ENCODE peak calls at places on chromosome 16, in six cellular contexts. K, S, H, N, D and G are unnamed samples.

GRCh38 chr16:80369559-80369958 is 171.2 kb upstream of the DYNLRB2 start:
- DNase-seq in K (no peak), S (no peak), H (peak), N (no peak), D (no peak), G (peak)

GRCh38 chr16:90031931-90032663 is 12.8 kb upstream of the DBNDD1 start:
- DNase-seq in K (no peak), S (no peak), H (peak), N (no peak), D (no peak), G (no peak)

GRCh38 chr16:11526921-11527320 is 59.8 kb downstream of the LITAF start:
- DNase-seq in K (no peak), S (no peak), H (no peak), N (no peak), D (no peak), G (no peak)

GRCh38 chr16:85712841-85713240 is 24.1 kb upstream of the GINS2 start:
- DNase-seq in K (no peak), S (no peak), H (no peak), N (no peak), D (no peak), G (no peak)

GRCh38 chr16:1169285-1170075 is 16.6 kb downstream of the CACNA1H start:
- DNase-seq in K (peak), S (no peak), H (no peak), N (no peak), D (no peak), G (no peak)

GRCh38 chr16:74700206-74701040 is at the start of gene MLKL:
- DNase-seq in K (peak), S (peak), H (peak), N (peak), D (peak), G (peak)

GRCh38 chr16:57299719-57300386 is 15.4 kb upstream of the PLLP start:
- DNase-seq in K (peak), S (peak), H (peak), N (peak), D (peak), G (peak)

GRCh38 chr16:67277999-67278772 is 1.1 kb upstream of the PLEKHG4 start:
- DNase-seq in K (no peak), S (no peak), H (peak), N (no peak), D (no peak), G (no peak)

GRCh38 chr16:79482011-79482410 is 118.5 kb downstream of the MAF start:
- DNase-seq in K (no peak), S (no peak), H (no peak), N (no peak), D (no peak), G (no peak)

GRCh38 chr16:89672177-89672941 is 14.1 kb upstream of the CDK10 start:
- DNase-seq in K (no peak), S (no peak), H (no peak), N (no peak), D (no peak), G (no peak)

GRCh38 chr16:3070608-3071111 is 5.2 kb downstream of the IL32 start:
- DNase-seq in K (no peak), S (peak), H (no peak), N (no peak), D (no peak), G (no peak)

GRCh38 chr16:63466-63865 is 9.0 kb downstream of the RHBDF1 start:
- DNase-seq in K (no peak), S (no peak), H (no peak), N (no peak), D (no peak), G (no peak)

GRCh38 chr16:52123063-52123839 is 423.7 kb downstream of the TOX3 start:
- DNase-seq in K (no peak), S (no peak), H (no peak), N (no peak), D (no peak), G (no peak)

GRCh38 chr16:51839697-51840462 is 688.8 kb upstream of the SALL1 start:
- DNase-seq in K (no peak), S (no peak), H (no peak), N (no peak), D (no peak), G (no peak)

GRCh38 chr16:51449441-51449840 is 298.4 kb upstream of the SALL1 start:
- DNase-seq in K (no peak), S (no peak), H (no peak), N (no peak), D (no peak), G (no peak)

GRCh38 chr16:57987441-57988177 is 12.9 kb downstream of the ZNF319 start:
- DNase-seq in K (no peak), S (no peak), H (no peak), N (no peak), D (no peak), G (no peak)

GRCh38 chr16:15648135-15648730 is 1.8 kb upstream of the NDE1 start:
- DNase-seq in K (no peak), S (no peak), H (no peak), N (no peak), D (no peak), G (no peak)

GRCh38 chr16:24070851-24071250 is 185.3 kb upstream of the CACNG3 start:
- DNase-seq in K (no peak), S (peak), H (peak), N (peak), D (no peak), G (no peak)

GRCh38 chr16:11992594-11993524 is 16.3 kb downstream of the SNX29 start:
- DNase-seq in K (no peak), S (no peak), H (no peak), N (no peak), D (no peak), G (no peak)

GRCh38 chr16:63361032-63361624 is 1324.9 kb upstream of the CDH8 start:
- DNase-seq in K (no peak), S (peak), H (peak), N (peak), D (no peak), G (no peak)

GRCh38 chr16:62167551-62167950 is 131.3 kb upstream of the CDH8 start:
- DNase-seq in K (no peak), S (no peak), H (no peak), N (no peak), D (no peak), G (no peak)

GRCh38 chr16:50830698-50831097 is 88.8 kb downstream of the CYLD start:
- DNase-seq in K (no peak), S (no peak), H (no peak), N (no peak), D (no peak), G (no peak)

GRCh38 chr16:30737794-30738648 is 10.2 kb upstream of the PHKG2 start:
- DNase-seq in K (no peak), S (no peak), H (no peak), N (no peak), D (no peak), G (no peak)

GRCh38 chr16:15493416-15494181 is 59.2 kb downstream of the BMERB1 start:
- DNase-seq in K (no peak), S (no peak), H (no peak), N (no peak), D (no peak), G (no peak)

GRCh38 chr16:29806096-29806579 is at the start of gene MAZ:
- DNase-seq in K (no peak), S (no peak), H (peak), N (peak), D (no peak), G (peak)

GRCh38 chr16:11546522-11547485 is 39.9 kb downstream of the LITAF start:
- DNase-seq in K (no peak), S (no peak), H (peak), N (no peak), D (no peak), G (peak)

GRCh38 chr16:84718-85452 is 6.9 kb downstream of the MPG start:
- DNase-seq in K (no peak), S (peak), H (peak), N (no peak), D (peak), G (no peak)

GRCh38 chr16:49924078-49924477 is 68.2 kb upstream of the ZNF423 start:
- DNase-seq in K (no peak), S (no peak), H (no peak), N (peak), D (no peak), G (no peak)

GRCh38 chr16:6803171-6803570 is 529.5 kb upstream of the RBFOX1 start:
- DNase-seq in K (no peak), S (no peak), H (no peak), N (no peak), D (no peak), G (no peak)
- H3K27ac ChIP-seq in K (no peak), S (no peak), H (no peak), N (no peak), D (no peak), G (peak)

GRCh38 chr16:84692451-84692850 is 7.3 kb upstream of the USP10 start:
- DNase-seq in K (no peak), S (no peak), H (peak), N (no peak), D (no peak), G (no peak)
- H3K27ac ChIP-seq in K (no peak), S (no peak), H (no peak), N (peak), D (no peak), G (no peak)

GRCh38 chr16:17304124-17304813 is 166.5 kb downstream of the XYLT1 start:
- DNase-seq in K (no peak), S (no peak), H (no peak), N (no peak), D (no peak), G (no peak)
- H3K27ac ChIP-seq in K (no peak), S (no peak), H (no peak), N (no peak), D (no peak), G (no peak)

DNA sequence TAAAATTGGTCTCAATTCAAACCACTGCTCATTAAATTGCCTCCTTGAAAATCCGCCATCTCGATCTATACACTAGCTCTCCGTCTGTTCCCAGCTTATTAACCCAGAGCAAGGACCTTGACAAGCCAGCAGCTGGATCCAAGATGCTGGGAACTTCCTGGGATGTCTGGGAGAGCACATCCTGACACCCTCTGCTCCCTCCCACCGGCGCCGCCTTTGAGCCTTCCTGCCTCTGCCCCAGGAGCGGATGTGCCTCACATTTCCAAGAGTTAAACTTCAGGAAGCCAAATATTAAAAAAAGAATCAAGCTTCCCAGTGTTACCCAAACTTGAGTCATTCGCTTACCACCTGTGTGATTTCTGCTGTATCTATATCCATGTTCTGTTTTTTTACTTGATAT is 107.9 kb downstream of the HAPSTR1 start:
- DNase-seq in K (no peak), S (no peak), H (no peak), N (no peak), D (no peak), G (no peak)
- H3K27ac ChIP-seq in K (peak), S (no peak), H (no peak), N (no peak), D (no peak), G (no peak)

GRCh38 chr16:7217797-7218196 is 114.8 kb upstream of the RBFOX1 start:
- DNase-seq in K (no peak), S (no peak), H (no peak), N (no peak), D (no peak), G (no peak)

GRCh38 chr16:7216719-7217118 is 115.9 kb upstream of the RBFOX1 start:
- DNase-seq in K (no peak), S (no peak), H (no peak), N (no peak), D (no peak), G (no peak)

GRCh38 chr16:7221157-7221556 is 111.5 kb upstream of the RBFOX1 start:
- DNase-seq in K (no peak), S (no peak), H (no peak), N (no peak), D (no peak), G (no peak)

GRCh38 chr16:7218936-7219335 is 113.7 kb upstream of the RBFOX1 start:
- DNase-seq in K (no peak), S (no peak), H (no peak), N (no peak), D (no peak), G (no peak)
- H3K27ac ChIP-seq in K (no peak), S (no peak), H (no peak), N (no peak), D (no peak), G (no peak)

DNA sequence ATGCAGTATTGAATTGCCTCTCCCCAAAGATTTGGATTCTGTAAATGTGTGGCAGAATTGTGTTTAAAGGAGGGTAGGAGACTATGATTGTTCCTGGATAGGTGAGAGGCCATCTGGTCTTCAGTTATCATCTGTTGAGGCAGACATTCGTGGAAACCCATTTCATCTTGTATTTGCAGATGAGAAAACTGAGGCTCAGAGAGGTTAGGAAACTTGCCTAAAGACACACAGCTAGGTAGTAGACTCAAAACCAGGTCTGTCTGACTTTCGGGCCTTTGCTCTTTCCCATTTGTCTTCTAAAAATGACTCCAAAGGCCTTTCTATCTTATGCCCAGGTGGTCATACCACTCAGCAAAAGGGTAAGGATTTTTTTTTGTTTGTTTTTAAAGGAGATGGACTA is 210.3 kb downstream of the SHISA9 start:
- DNase-seq in K (no peak), S (no peak), H (no peak), N (no peak), D (no peak), G (no peak)
- H3K27ac ChIP-seq in K (no peak), S (no peak), H (no peak), N (no peak), D (no peak), G (no peak)

GRCh38 chr16:68380676-68381362 is 67.5 kb downstream of the SMPD3 start:
- DNase-seq in K (no peak), S (no peak), H (no peak), N (no peak), D (no peak), G (no peak)
- H3K27ac ChIP-seq in K (no peak), S (no peak), H (no peak), N (peak), D (no peak), G (no peak)

GRCh38 chr16:22171953-22172352 is 9.6 kb downstream of the SDR42E2 start:
- DNase-seq in K (no peak), S (no peak), H (no peak), N (no peak), D (no peak), G (no peak)

GRCh38 chr16:22177968-22178934 is 15.9 kb downstream of the SDR42E2 start:
- DNase-seq in K (no peak), S (no peak), H (no peak), N (no peak), D (no peak), G (no peak)

GRCh38 chr16:22174642-22175041 is 12.3 kb downstream of the SDR42E2 start:
- DNase-seq in K (no peak), S (no peak), H (no peak), N (no peak), D (no peak), G (no peak)
- H3K27ac ChIP-seq in K (no peak), S (no peak), H (no peak), N (no peak), D (no peak), G (no peak)

GRCh38 chr16:87778476-87778829 is 12.7 kb upstream of the KLHDC4 start:
- DNase-seq in K (no peak), S (no peak), H (no peak), N (no peak), D (no peak), G (no peak)
- H3K27ac ChIP-seq in K (no peak), S (no peak), H (no peak), N (peak), D (no peak), G (peak)